ENCODE peak calls at places on chromosomes 11 and 22, in ten cellular contexts. One of them, this sample, is unnamed.

GRCh38 chr11:95821640-95822039 is 31.3 kb downstream of the CEP57 start:
- DNase-seq in fibroblast of pulmonary artery: peak
- DNase-seq in fibroblast of mammary gland: peak
- DNase-seq in CD8-positive, alpha-beta memory T cell: no peak
- DNase-seq in SK-N-SH: no peak
- DNase-seq in ovary: no peak
- DNase-seq in NT2/D1: no peak
- DNase-seq in GM12865: no peak
- DNase-seq in coronary artery: no peak
- DNase-seq in tibial nerve: no peak
- DNase-seq in this sample: no peak

GRCh38 chr11:62573006-62573591 is 592 bp downstream of the EEF1G start:
- DNase-seq in fibroblast of pulmonary artery: peak
- DNase-seq in fibroblast of mammary gland: no peak
- DNase-seq in CD8-positive, alpha-beta memory T cell: peak
- DNase-seq in SK-N-SH: peak
- DNase-seq in ovary: no peak
- DNase-seq in NT2/D1: no peak
- DNase-seq in GM12865: peak
- DNase-seq in coronary artery: no peak
- DNase-seq in tibial nerve: no peak
- DNase-seq in this sample: no peak

GRCh38 chr22:23675502-23676415 is 15.1 kb upstream of the RGL4 start:
- DNase-seq in fibroblast of pulmonary artery: no peak
- DNase-seq in fibroblast of mammary gland: no peak
- DNase-seq in CD8-positive, alpha-beta memory T cell: no peak
- DNase-seq in SK-N-SH: no peak
- DNase-seq in ovary: no peak
- DNase-seq in NT2/D1: no peak
- DNase-seq in GM12865: peak
- DNase-seq in coronary artery: no peak
- DNase-seq in tibial nerve: no peak
- DNase-seq in this sample: no peak

GRCh38 chr11:44911031-44911814 is 39.5 kb downstream of the TP53I11 start:
- DNase-seq in fibroblast of pulmonary artery: peak
- DNase-seq in fibroblast of mammary gland: peak
- DNase-seq in CD8-positive, alpha-beta memory T cell: peak
- DNase-seq in SK-N-SH: peak
- DNase-seq in ovary: peak
- DNase-seq in NT2/D1: peak
- DNase-seq in GM12865: peak
- DNase-seq in coronary artery: peak
- DNase-seq in tibial nerve: peak
- DNase-seq in this sample: peak

GRCh38 chr22:35482311-35482710 is 58.3 kb upstream of the RASD2 start:
- DNase-seq in fibroblast of pulmonary artery: no peak
- DNase-seq in fibroblast of mammary gland: no peak
- DNase-seq in CD8-positive, alpha-beta memory T cell: no peak
- DNase-seq in SK-N-SH: no peak
- DNase-seq in ovary: no peak
- DNase-seq in NT2/D1: no peak
- DNase-seq in GM12865: no peak
- DNase-seq in coronary artery: no peak
- DNase-seq in tibial nerve: no peak
- DNase-seq in this sample: no peak

GRCh38 chr22:37741312-37741795 is 44.5 kb downstream of the TRIOBP start:
- DNase-seq in fibroblast of pulmonary artery: peak
- DNase-seq in fibroblast of mammary gland: peak
- DNase-seq in CD8-positive, alpha-beta memory T cell: no peak
- DNase-seq in SK-N-SH: peak
- DNase-seq in ovary: peak
- DNase-seq in NT2/D1: no peak
- DNase-seq in GM12865: no peak
- DNase-seq in coronary artery: peak
- DNase-seq in tibial nerve: peak
- DNase-seq in this sample: no peak

GRCh38 chr11:6545917-6546605 is 49.0 kb downstream of the DNHD1 start:
- DNase-seq in fibroblast of pulmonary artery: no peak
- DNase-seq in fibroblast of mammary gland: no peak
- DNase-seq in CD8-positive, alpha-beta memory T cell: no peak
- DNase-seq in SK-N-SH: no peak
- DNase-seq in ovary: no peak
- DNase-seq in NT2/D1: no peak
- DNase-seq in GM12865: no peak
- DNase-seq in coronary artery: no peak
- DNase-seq in tibial nerve: no peak
- DNase-seq in this sample: no peak

GRCh38 chr22:28855355-28856094 is 27.8 kb upstream of the ZNRF3 start:
- DNase-seq in fibroblast of pulmonary artery: peak
- DNase-seq in fibroblast of mammary gland: peak
- DNase-seq in CD8-positive, alpha-beta memory T cell: peak
- DNase-seq in SK-N-SH: peak
- DNase-seq in ovary: peak
- DNase-seq in NT2/D1: peak
- DNase-seq in GM12865: peak
- DNase-seq in coronary artery: no peak
- DNase-seq in tibial nerve: peak
- DNase-seq in this sample: no peak

GRCh38 chr11:701741-702513 is 4.1 kb upstream of the EPS8L2 start:
- DNase-seq in fibroblast of pulmonary artery: no peak
- DNase-seq in fibroblast of mammary gland: no peak
- DNase-seq in CD8-positive, alpha-beta memory T cell: no peak
- DNase-seq in SK-N-SH: no peak
- DNase-seq in ovary: no peak
- DNase-seq in NT2/D1: no peak
- DNase-seq in GM12865: no peak
- DNase-seq in coronary artery: no peak
- DNase-seq in tibial nerve: no peak
- DNase-seq in this sample: no peak

GRCh38 chr11:102966011-102966410 is 10.5 kb upstream of the MMP13 start:
- DNase-seq in fibroblast of pulmonary artery: no peak
- DNase-seq in fibroblast of mammary gland: peak
- DNase-seq in CD8-positive, alpha-beta memory T cell: no peak
- DNase-seq in SK-N-SH: no peak
- DNase-seq in ovary: no peak
- DNase-seq in NT2/D1: no peak
- DNase-seq in GM12865: no peak
- DNase-seq in coronary artery: no peak
- DNase-seq in tibial nerve: no peak
- DNase-seq in this sample: no peak

GRCh38 chr11:1306186-1307162 is 3.0 kb downstream of the TOLLIP start:
- DNase-seq in fibroblast of pulmonary artery: no peak
- DNase-seq in fibroblast of mammary gland: no peak
- DNase-seq in CD8-positive, alpha-beta memory T cell: no peak
- DNase-seq in SK-N-SH: no peak
- DNase-seq in ovary: no peak
- DNase-seq in NT2/D1: no peak
- DNase-seq in GM12865: no peak
- DNase-seq in coronary artery: no peak
- DNase-seq in tibial nerve: no peak
- DNase-seq in this sample: no peak

GRCh38 chr11:12200359-12201015 is 90.1 kb downstream of the MICAL2 start:
- DNase-seq in fibroblast of pulmonary artery: peak
- DNase-seq in fibroblast of mammary gland: peak
- DNase-seq in CD8-positive, alpha-beta memory T cell: no peak
- DNase-seq in SK-N-SH: peak
- DNase-seq in ovary: peak
- DNase-seq in NT2/D1: no peak
- DNase-seq in GM12865: no peak
- DNase-seq in coronary artery: peak
- DNase-seq in tibial nerve: peak
- DNase-seq in this sample: no peak

GRCh38 chr11:128548655-128549255 is 38.6 kb downstream of the ETS1 start:
- DNase-seq in fibroblast of pulmonary artery: peak
- DNase-seq in fibroblast of mammary gland: peak
- DNase-seq in CD8-positive, alpha-beta memory T cell: peak
- DNase-seq in SK-N-SH: peak
- DNase-seq in ovary: peak
- DNase-seq in NT2/D1: no peak
- DNase-seq in GM12865: no peak
- DNase-seq in coronary artery: no peak
- DNase-seq in tibial nerve: peak
- DNase-seq in this sample: no peak

GRCh38 chr11:129726179-129726578 is 89.5 kb upstream of the TMEM45B start:
- DNase-seq in fibroblast of pulmonary artery: no peak
- DNase-seq in fibroblast of mammary gland: no peak
- DNase-seq in CD8-positive, alpha-beta memory T cell: no peak
- DNase-seq in SK-N-SH: no peak
- DNase-seq in ovary: no peak
- DNase-seq in NT2/D1: no peak
- DNase-seq in GM12865: no peak
- DNase-seq in coronary artery: no peak
- DNase-seq in tibial nerve: no peak
- DNase-seq in this sample: no peak

GRCh38 chr11:67248653-67249052 is 17.6 kb upstream of the GRK2 start:
- DNase-seq in fibroblast of pulmonary artery: no peak
- DNase-seq in fibroblast of mammary gland: peak
- DNase-seq in CD8-positive, alpha-beta memory T cell: no peak
- DNase-seq in SK-N-SH: no peak
- DNase-seq in ovary: no peak
- DNase-seq in NT2/D1: no peak
- DNase-seq in GM12865: no peak
- DNase-seq in coronary artery: no peak
- DNase-seq in tibial nerve: no peak
- DNase-seq in this sample: no peak

GRCh38 chr11:60763692-60764369 is 7.2 kb downstream of the MS4A15 start:
- DNase-seq in fibroblast of pulmonary artery: no peak
- DNase-seq in fibroblast of mammary gland: no peak
- DNase-seq in CD8-positive, alpha-beta memory T cell: no peak
- DNase-seq in SK-N-SH: no peak
- DNase-seq in ovary: no peak
- DNase-seq in NT2/D1: no peak
- DNase-seq in GM12865: peak
- DNase-seq in coronary artery: peak
- DNase-seq in tibial nerve: no peak
- DNase-seq in this sample: no peak

GRCh38 chr11:69983897-69984438 is 94.1 kb upstream of the ANO1 start:
- DNase-seq in fibroblast of pulmonary artery: no peak
- DNase-seq in fibroblast of mammary gland: no peak
- DNase-seq in CD8-positive, alpha-beta memory T cell: no peak
- DNase-seq in SK-N-SH: no peak
- DNase-seq in ovary: no peak
- DNase-seq in NT2/D1: no peak
- DNase-seq in GM12865: no peak
- DNase-seq in coronary artery: no peak
- DNase-seq in tibial nerve: no peak
- DNase-seq in this sample: no peak
- H3K4me3 ChIP-seq in fibroblast of pulmonary artery: no peak
- H3K4me3 ChIP-seq in fibroblast of mammary gland: no peak
- H3K4me3 ChIP-seq in CD8-positive, alpha-beta memory T cell: no peak
- H3K4me3 ChIP-seq in SK-N-SH: no peak
- H3K4me3 ChIP-seq in ovary: no peak
- H3K4me3 ChIP-seq in NT2/D1: no peak
- H3K4me3 ChIP-seq in GM12865: no peak
- H3K4me3 ChIP-seq in coronary artery: peak
- H3K4me3 ChIP-seq in tibial nerve: no peak
- H3K4me3 ChIP-seq in this sample: no peak

DNA sequence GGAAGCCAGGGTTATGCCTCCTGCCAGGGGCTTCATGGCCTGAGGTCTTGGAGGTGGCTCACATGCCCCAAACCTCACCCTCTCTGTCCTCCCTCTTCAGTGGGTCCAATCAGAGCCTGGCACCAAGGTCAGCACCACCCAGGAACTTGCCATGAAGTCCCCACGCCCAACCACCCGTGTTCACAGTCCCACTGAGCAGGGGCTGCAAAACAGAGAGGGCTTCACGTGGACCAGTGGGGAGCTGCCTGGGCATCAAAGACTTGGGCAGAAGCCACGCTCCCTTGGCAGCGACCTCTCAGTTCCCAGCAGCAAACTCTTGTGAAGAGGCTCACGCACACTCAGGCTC is 425.8 kb upstream of the B3GAT1 start:
- DNase-seq in fibroblast of pulmonary artery: no peak
- DNase-seq in fibroblast of mammary gland: no peak
- DNase-seq in CD8-positive, alpha-beta memory T cell: no peak
- DNase-seq in SK-N-SH: no peak
- DNase-seq in ovary: no peak
- DNase-seq in NT2/D1: no peak
- DNase-seq in GM12865: no peak
- DNase-seq in coronary artery: no peak
- DNase-seq in tibial nerve: no peak
- DNase-seq in this sample: no peak
- H3K4me3 ChIP-seq in fibroblast of pulmonary artery: no peak
- H3K4me3 ChIP-seq in fibroblast of mammary gland: no peak
- H3K4me3 ChIP-seq in CD8-positive, alpha-beta memory T cell: no peak
- H3K4me3 ChIP-seq in SK-N-SH: no peak
- H3K4me3 ChIP-seq in ovary: no peak
- H3K4me3 ChIP-seq in NT2/D1: no peak
- H3K4me3 ChIP-seq in GM12865: no peak
- H3K4me3 ChIP-seq in coronary artery: no peak
- H3K4me3 ChIP-seq in tibial nerve: no peak
- H3K4me3 ChIP-seq in this sample: no peak

DNA sequence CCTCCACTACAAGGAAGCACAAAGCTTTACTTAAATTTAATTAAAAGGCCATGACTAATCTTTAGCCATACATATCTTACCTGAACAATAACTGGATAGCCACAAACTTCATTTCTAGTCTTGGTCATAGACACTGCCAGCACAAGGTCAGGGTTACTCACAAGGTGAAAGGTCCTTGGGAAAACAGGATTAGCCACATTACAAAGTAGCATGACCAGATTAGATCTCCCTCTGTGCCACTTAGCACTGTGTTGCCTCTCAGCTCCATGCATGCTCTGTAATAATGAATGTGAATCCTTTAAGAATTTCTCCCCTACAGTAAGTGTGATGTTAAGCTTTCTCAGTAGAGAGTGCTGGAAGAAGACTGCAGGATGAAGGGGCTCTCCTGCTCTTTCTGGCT is 325.1 kb upstream of the MPPED2 start:
- DNase-seq in fibroblast of pulmonary artery: no peak
- DNase-seq in fibroblast of mammary gland: no peak
- DNase-seq in CD8-positive, alpha-beta memory T cell: no peak
- DNase-seq in SK-N-SH: no peak
- DNase-seq in ovary: no peak
- DNase-seq in NT2/D1: no peak
- DNase-seq in GM12865: no peak
- DNase-seq in coronary artery: no peak
- DNase-seq in tibial nerve: no peak
- DNase-seq in this sample: no peak
- H3K4me3 ChIP-seq in fibroblast of pulmonary artery: no peak
- H3K4me3 ChIP-seq in fibroblast of mammary gland: no peak
- H3K4me3 ChIP-seq in CD8-positive, alpha-beta memory T cell: no peak
- H3K4me3 ChIP-seq in SK-N-SH: no peak
- H3K4me3 ChIP-seq in ovary: no peak
- H3K4me3 ChIP-seq in NT2/D1: no peak
- H3K4me3 ChIP-seq in GM12865: no peak
- H3K4me3 ChIP-seq in coronary artery: no peak
- H3K4me3 ChIP-seq in tibial nerve: no peak
- H3K4me3 ChIP-seq in this sample: no peak

GRCh38 chr11:105033781-105034180 is 1.2 kb downstream of the CASP1 start:
- DNase-seq in fibroblast of pulmonary artery: no peak
- DNase-seq in fibroblast of mammary gland: no peak
- DNase-seq in CD8-positive, alpha-beta memory T cell: no peak
- DNase-seq in SK-N-SH: no peak
- DNase-seq in ovary: no peak
- DNase-seq in NT2/D1: no peak
- DNase-seq in GM12865: no peak
- DNase-seq in coronary artery: no peak
- DNase-seq in tibial nerve: no peak
- DNase-seq in this sample: no peak
- H3K4me3 ChIP-seq in fibroblast of pulmonary artery: no peak
- H3K4me3 ChIP-seq in fibroblast of mammary gland: no peak
- H3K4me3 ChIP-seq in CD8-positive, alpha-beta memory T cell: peak
- H3K4me3 ChIP-seq in SK-N-SH: no peak
- H3K4me3 ChIP-seq in ovary: no peak
- H3K4me3 ChIP-seq in NT2/D1: no peak
- H3K4me3 ChIP-seq in GM12865: peak
- H3K4me3 ChIP-seq in coronary artery: peak
- H3K4me3 ChIP-seq in tibial nerve: peak
- H3K4me3 ChIP-seq in this sample: no peak

GRCh38 chr22:42533638-42533977 is 14.0 kb upstream of the RRP7A start:
- DNase-seq in fibroblast of pulmonary artery: no peak
- DNase-seq in fibroblast of mammary gland: no peak
- DNase-seq in CD8-positive, alpha-beta memory T cell: no peak
- DNase-seq in SK-N-SH: no peak
- DNase-seq in ovary: no peak
- DNase-seq in NT2/D1: no peak
- DNase-seq in GM12865: no peak
- DNase-seq in coronary artery: no peak
- DNase-seq in tibial nerve: no peak
- DNase-seq in this sample: no peak
- H3K4me3 ChIP-seq in fibroblast of pulmonary artery: no peak
- H3K4me3 ChIP-seq in fibroblast of mammary gland: no peak
- H3K4me3 ChIP-seq in CD8-positive, alpha-beta memory T cell: peak
- H3K4me3 ChIP-seq in SK-N-SH: no peak
- H3K4me3 ChIP-seq in ovary: no peak
- H3K4me3 ChIP-seq in NT2/D1: no peak
- H3K4me3 ChIP-seq in GM12865: peak
- H3K4me3 ChIP-seq in coronary artery: no peak
- H3K4me3 ChIP-seq in tibial nerve: peak
- H3K4me3 ChIP-seq in this sample: peak